ENCODE peak calls at places on chromosomes 1 and 21, in four cellular contexts. I, X, E and G are unnamed samples.

GRCh38 chr1:28078680-28079626 is 9.5 kb downstream of the EYA3 start:
- DNase-seq in X (no peak), I (no peak), E (peak; percentile 3), G (no peak)

GRCh38 chr1:48772221-48772620 is 4.5 kb downstream of the BEND5 start:
- DNase-seq in X (no peak), E (no peak), I (no peak), G (no peak)

GRCh38 chr1:62325696-62326095 is 6.5 kb upstream of the KANK4 start:
- DNase-seq in I (no peak), X (no peak), E (no peak), G (no peak)

GRCh38 chr21:44291936-44292811 is 6.5 kb downstream of the AIRE start:
- DNase-seq in E (peak; percentile 25), I (peak; percentile 31), X (no peak), G (peak; percentile 18)

GRCh38 chr1:38344705-38345104 is 298.1 kb upstream of the POU3F1 start:
- DNase-seq in I (no peak), E (no peak), X (no peak), G (no peak)

GRCh38 chr1:6178751-6179563 is 1.2 kb downstream of the CHD5 start:
- DNase-seq in E (peak; percentile 28), I (no peak), X (no peak), G (peak; percentile 34)

GRCh38 chr1:19918057-19918456 is 5.4 kb downstream of the PLA2G2E start:
- DNase-seq in I (peak; percentile 75), E (peak; percentile 66), X (peak; percentile 82), G (peak; percentile 90)

GRCh38 chr1:61289232-61289967 is 207.0 kb downstream of the NFIA start:
- DNase-seq in E (no peak), X (no peak), I (no peak), G (no peak)

GRCh38 chr1:42940851-42941639 is 17.6 kb downstream of the SLC2A1 start:
- DNase-seq in E (no peak), X (no peak), I (peak; percentile 65), G (peak; percentile 34)

GRCh38 chr1:88983791-88984552 is 8.5 kb downstream of the KYAT3 start:
- DNase-seq in E (peak; percentile 55), X (no peak), I (no peak), G (peak; percentile 89)

GRCh38 chr1:110308247-110308646 is 30.9 kb upstream of the RBM15 start:
- DNase-seq in E (no peak), X (no peak), I (no peak), G (no peak)

GRCh38 chr1:208652300-208653160 is 408.3 kb upstream of the PLXNA2 start:
- DNase-seq in E (peak; percentile 92), I (peak; percentile 39), X (no peak), G (peak; percentile 92)

GRCh38 chr21:41611966-41612606 is 104.1 kb upstream of the TMPRSS2 start:
- DNase-seq in I (no peak), X (no peak), E (peak; percentile 70), G (peak; percentile 86)

GRCh38 chr1:42282024-42282579 is 52.9 kb downstream of the FOXJ3 start:
- DNase-seq in I (no peak), E (peak; percentile 7), X (no peak), G (no peak)

GRCh38 chr1:170927955-170928850 is 7.1 kb upstream of the MROH9 start:
- DNase-seq in X (no peak), E (no peak), I (no peak), G (peak; percentile 24)

GRCh38 chr1:153386500-153386901 is 4.4 kb downstream of the S100A8 start:
- DNase-seq in E (no peak), X (no peak), I (peak; percentile 55), G (no peak)

GRCh38 chr1:202578001-202578500 is 132.2 kb downstream of the SYT2 start:
- DNase-seq in E (peak; percentile 69), I (no peak), X (no peak), G (no peak)

GRCh38 chr1:56459260-56459659 is 120.1 kb downstream of the PLPP3 start:
- DNase-seq in E (no peak), I (no peak), X (no peak), G (no peak)

GRCh38 chr1:157200451-157200850 is 62.3 kb upstream of the ETV3 start:
- DNase-seq in I (no peak), E (no peak), X (no peak), G (no peak)

GRCh38 chr1:153617677-153618076 is 1.6 kb upstream of the S100A14 start:
- DNase-seq in X (peak; percentile 31), E (peak; percentile 79), I (peak; percentile 81), G (peak; percentile 88)